ENCODE peak calls at places on chromosomes 1 and 21, in seven cellular contexts. Y, T, W, R, P, I and N are unnamed samples.
A peak's percentile ranks its signal among the peaks of the same experiment; 100 is the strongest.

GRCh38 chr1:23645338-23645737 is 46.3 kb upstream of the RPL11 start:
- DNase-seq in Y (no peak), T (no peak), W (no peak), R (no peak), P (no peak), I (no peak), N (no peak)

GRCh38 chr1:198072177-198072576 is 84.6 kb upstream of the NEK7 start:
- DNase-seq in Y (no peak), T (no peak), W (no peak), R (no peak), P (no peak), I (no peak), N (no peak)

GRCh38 chr1:108749081-108749480 is 2.6 kb downstream of the STXBP3 start:
- DNase-seq in Y (no peak), T (no peak), W (no peak), R (no peak), P (no peak), I (no peak), N (no peak)

GRCh38 chr1:231724876-231725647 is 98.5 kb downstream of the DISC1 start:
- DNase-seq in Y (no peak), T (no peak), W (no peak), R (peak; percentile 12), P (no peak), I (no peak), N (no peak)

GRCh38 chr1:156676820-156677615 is at the start of gene NES:
- DNase-seq in Y (no peak), T (no peak), W (peak; percentile 93), R (no peak), P (no peak), I (no peak), N (no peak)

GRCh38 chr1:173429517-173430477 is 47.3 kb upstream of the PRDX6 start:
- DNase-seq in Y (peak; percentile 49), T (peak; percentile 75), W (peak; percentile 94), R (no peak), P (peak; percentile 62), I (peak; percentile 15), N (peak; percentile 72)

GRCh38 chr1:211944733-211945500 is 90.4 kb downstream of the INTS7 start:
- DNase-seq in Y (no peak), T (peak; percentile 60), W (no peak), R (no peak), P (no peak), I (no peak), N (no peak)

GRCh38 chr1:18637553-18637960 is 6.9 kb downstream of the PAX7 start:
- DNase-seq in Y (no peak), T (no peak), W (no peak), R (no peak), P (no peak), I (no peak), N (no peak)

GRCh38 chr1:27689423-27690173 is 17.6 kb upstream of the IFI6 start:
- DNase-seq in Y (no peak), T (no peak), W (no peak), R (no peak), P (no peak), I (no peak), N (no peak)

GRCh38 chr1:46278807-46279206 is 24.6 kb downstream of the LRRC41 start:
- DNase-seq in Y (no peak), T (no peak), W (no peak), R (no peak), P (no peak), I (no peak), N (no peak)

GRCh38 chr1:218048828-218049227 is 236.3 kb upstream of the RRP15 start:
- DNase-seq in Y (no peak), T (no peak), W (no peak), R (no peak), P (no peak), I (no peak), N (no peak)

GRCh38 chr1:87278791-87279190 is 49.9 kb upstream of the LMO4 start:
- DNase-seq in Y (no peak), T (no peak), W (no peak), R (no peak), P (no peak), I (no peak), N (no peak)

GRCh38 chr1:218752126-218752525 is 407.0 kb downstream of the TGFB2 start:
- DNase-seq in Y (no peak), T (no peak), W (no peak), R (no peak), P (no peak), I (no peak), N (no peak)

GRCh38 chr1:95384570-95384969 is 150.6 kb downstream of the RWDD3 start:
- DNase-seq in Y (no peak), T (no peak), W (no peak), R (no peak), P (no peak), I (no peak), N (no peak)

GRCh38 chr1:111789077-111789476 is 33.4 kb downstream of the DDX20 start:
- DNase-seq in Y (no peak), T (no peak), W (no peak), R (no peak), P (no peak), I (no peak), N (no peak)

GRCh38 chr1:88549536-88549935 is 134.5 kb upstream of the PKN2 start:
- DNase-seq in Y (no peak), T (no peak), W (no peak), R (no peak), P (no peak), I (no peak), N (no peak)

GRCh38 chr1:84353665-84354064 is 44.6 kb upstream of the DNASE2B start:
- DNase-seq in Y (no peak), T (no peak), W (no peak), R (no peak), P (no peak), I (no peak), N (no peak)

GRCh38 chr1:109197163-109198042 is 16.3 kb upstream of the SARS1 start:
- DNase-seq in Y (no peak), T (no peak), W (peak; percentile 82), R (peak; percentile 43), P (no peak), I (no peak), N (no peak)

GRCh38 chr1:40877681-40878080 is 15.5 kb upstream of the CITED4 start:
- DNase-seq in Y (peak; percentile 81), T (peak; percentile 44), W (peak; percentile 93), R (no peak), P (no peak), I (no peak), N (no peak)

GRCh38 chr21:44441041-44441400 is 14.3 kb upstream of the LRRC3 start:
- DNase-seq in Y (no peak), T (no peak), W (no peak), R (no peak), P (no peak), I (no peak), N (no peak)

GRCh38 chr21:25838809-25839208 is 104.0 kb downstream of the GABPA start:
- DNase-seq in Y (no peak), T (no peak), W (no peak), R (no peak), P (no peak), I (no peak), N (no peak)

GRCh38 chr1:112255080-112255479 is 140.9 kb upstream of the CTTNBP2NL start:
- DNase-seq in Y (no peak), T (no peak), W (no peak), R (no peak), P (no peak), I (no peak), N (no peak)

GRCh38 chr1:115463347-115463746 is 125.3 kb upstream of the NGF start:
- DNase-seq in Y (no peak), T (no peak), W (no peak), R (no peak), P (no peak), I (no peak), N (no peak)

GRCh38 chr1:231723146-231723545 is 96.6 kb downstream of the DISC1 start:
- DNase-seq in Y (no peak), T (no peak), W (no peak), R (no peak), P (no peak), I (no peak), N (no peak)

GRCh38 chr1:10621906-10622305 is 147.2 kb downstream of the PEX14 start:
- DNase-seq in Y (no peak), T (no peak), W (peak; percentile 48), R (no peak), P (no peak), I (no peak), N (no peak)

GRCh38 chr21:32300117-32300681 is 1.5 kb downstream of the MRAP start:
- DNase-seq in Y (no peak), T (no peak), W (no peak), R (no peak), P (no peak), I (no peak), N (no peak)

GRCh38 chr21:34795152-34796141 is 126.7 kb downstream of the CLIC6 start:
- DNase-seq in Y (no peak), T (peak; percentile 38), W (no peak), R (no peak), P (no peak), I (no peak), N (no peak)

GRCh38 chr1:185734929-185735666 is 907 bp downstream of the HMCN1 start:
- DNase-seq in Y (no peak), T (no peak), W (no peak), R (no peak), P (no peak), I (no peak), N (no peak)

GRCh38 chr1:219713981-219714381 is 101.1 kb upstream of the ZC3H11B start:
- DNase-seq in Y (no peak), T (no peak), W (no peak), R (no peak), P (no peak), I (no peak), N (no peak)

GRCh38 chr1:88544166-88544565 is 139.9 kb upstream of the PKN2 start:
- DNase-seq in Y (no peak), T (no peak), W (no peak), R (no peak), P (no peak), I (no peak), N (no peak)

GRCh38 chr21:36706951-36707762 is 8.2 kb downstream of the SIM2 start:
- DNase-seq in Y (no peak), T (no peak), W (peak; percentile 57), R (no peak), P (no peak), I (no peak), N (no peak)
- H3K4me1 ChIP-seq in Y (peaks cover 28% of the 10 kb centered on the region), T (peaks cover 43% of the 10 kb centered on the region), W (no peaks in the 10 kb centered on the region), R (peaks cover 7% of the 10 kb centered on the region), P (peaks cover 26% of the 10 kb centered on the region), I (peaks cover 44% of the 10 kb centered on the region), N (peaks cover 18% of the 10 kb centered on the region)

GRCh38 chr1:201955750-201956143 is 444 bp downstream of the TIMM17A start:
- DNase-seq in Y (no peak), T (no peak), W (no peak), R (no peak), P (no peak), I (no peak), N (no peak)
- H3K27ac ChIP-seq in Y (peak overlapping the region; percentile 92), T (peak overlapping the region; percentile 88), W (no peak overlapping the region), R (peak overlapping the region; percentile 97), P (peak overlapping the region; percentile 83), I (peak overlapping the region; percentile 91), N (peak overlapping the region; percentile 89)

GRCh38 chr1:243443557-243443956 is 187.7 kb downstream of the SDCCAG8 start:
- DNase-seq in Y (no peak), T (no peak), W (no peak), R (no peak), P (no peak), I (no peak), N (no peak)
- H3K4me3 ChIP-seq in Y (no peak overlapping the region), T (no peak overlapping the region), W (no peak overlapping the region), R (no peak overlapping the region), P (no peak overlapping the region), I (no peak overlapping the region), N (no peak overlapping the region)

GRCh38 chr21:42765656-42766055 is 112.2 kb downstream of the PDE9A start:
- DNase-seq in Y (no peak), T (no peak), W (no peak), R (no peak), P (no peak), I (no peak), N (no peak)
- H3K4me1 ChIP-seq in Y (no peaks in the 10 kb centered on the region), T (peaks cover 7% of the 10 kb centered on the region), W (no peaks in the 10 kb centered on the region), R (no peaks in the 10 kb centered on the region), P (no peaks in the 10 kb centered on the region), I (no peaks in the 10 kb centered on the region), N (no peaks in the 10 kb centered on the region)